ENCODE peak calls at places on chromosomes 5 and 9, in eight cellular contexts. One of them, this sample, is unnamed.

GRCh38 chr5:14893351-14893750 is 21.8 kb upstream of the ANKH start:
- DNase-seq in spleen: no peak
- DNase-seq in mammary epithelial cell: no peak
- DNase-seq in colonic mucosa: no peak
- DNase-seq in fibroblast of lung: no peak
- DNase-seq in thoracic aorta: no peak
- DNase-seq in PC-9: no peak
- DNase-seq in GM23248: no peak
- DNase-seq in this sample: no peak

GRCh38 chr5:63233906-63234305 is 655.3 kb downstream of the LRRC70 start:
- DNase-seq in colonic mucosa: no peak
- DNase-seq in mammary epithelial cell: no peak
- DNase-seq in PC-9: no peak
- DNase-seq in GM23248: peak; percentile 46
- DNase-seq in thoracic aorta: no peak
- DNase-seq in spleen: no peak
- DNase-seq in fibroblast of lung: peak; percentile 19
- DNase-seq in this sample: no peak

GRCh38 chr9:115220339-115221009 is 102.5 kb upstream of the TNC start:
- DNase-seq in mammary epithelial cell: peak; percentile 49
- DNase-seq in fibroblast of lung: no peak
- DNase-seq in GM23248: no peak
- DNase-seq in colonic mucosa: no peak
- DNase-seq in PC-9: no peak
- DNase-seq in thoracic aorta: no peak
- DNase-seq in spleen: no peak
- DNase-seq in this sample: no peak

GRCh38 chr5:67770431-67771025 is 445.0 kb upstream of the PIK3R1 start:
- DNase-seq in fibroblast of lung: peak; percentile 54
- DNase-seq in mammary epithelial cell: peak; percentile 23
- DNase-seq in colonic mucosa: peak; percentile 45
- DNase-seq in thoracic aorta: no peak
- DNase-seq in GM23248: peak; percentile 10
- DNase-seq in PC-9: peak; percentile 60
- DNase-seq in spleen: no peak
- DNase-seq in this sample: no peak

GRCh38 chr9:13529321-13530104 is 250.0 kb upstream of the MPDZ start:
- DNase-seq in GM23248: no peak
- DNase-seq in mammary epithelial cell: peak; percentile 76
- DNase-seq in fibroblast of lung: peak; percentile 39
- DNase-seq in thoracic aorta: no peak
- DNase-seq in PC-9: no peak
- DNase-seq in colonic mucosa: no peak
- DNase-seq in spleen: no peak
- DNase-seq in this sample: no peak

GRCh38 chr9:4223434-4223833 is 76.4 kb downstream of the GLIS3 start:
- DNase-seq in mammary epithelial cell: no peak
- DNase-seq in PC-9: no peak
- DNase-seq in thoracic aorta: no peak
- DNase-seq in GM23248: no peak
- DNase-seq in fibroblast of lung: no peak
- DNase-seq in spleen: no peak
- DNase-seq in colonic mucosa: no peak
- DNase-seq in this sample: no peak

GRCh38 chr9:126587187-126588185 is 26.2 kb upstream of the LMX1B start:
- DNase-seq in colonic mucosa: no peak
- DNase-seq in thoracic aorta: no peak
- DNase-seq in spleen: no peak
- DNase-seq in mammary epithelial cell: no peak
- DNase-seq in fibroblast of lung: peak; percentile 45
- DNase-seq in PC-9: no peak
- DNase-seq in GM23248: peak; percentile 36
- DNase-seq in this sample: no peak

GRCh38 chr9:85731128-85731630 is 10.6 kb downstream of the AGTPBP1 start:
- DNase-seq in PC-9: no peak
- DNase-seq in fibroblast of lung: no peak
- DNase-seq in spleen: no peak
- DNase-seq in colonic mucosa: no peak
- DNase-seq in thoracic aorta: no peak
- DNase-seq in mammary epithelial cell: no peak
- DNase-seq in GM23248: no peak
- DNase-seq in this sample: no peak

GRCh38 chr5:154356256-154356655 is 89.5 kb upstream of the SAP30L start:
- DNase-seq in spleen: no peak
- DNase-seq in fibroblast of lung: peak; percentile 76
- DNase-seq in colonic mucosa: no peak
- DNase-seq in thoracic aorta: no peak
- DNase-seq in GM23248: peak; percentile 69
- DNase-seq in PC-9: peak; percentile 15
- DNase-seq in mammary epithelial cell: peak; percentile 32
- DNase-seq in this sample: no peak

GRCh38 chr5:20649966-20650365 is 662.0 kb upstream of the CDH18 start:
- DNase-seq in GM23248: no peak
- DNase-seq in mammary epithelial cell: no peak
- DNase-seq in PC-9: no peak
- DNase-seq in spleen: no peak
- DNase-seq in colonic mucosa: no peak
- DNase-seq in thoracic aorta: no peak
- DNase-seq in fibroblast of lung: no peak
- DNase-seq in this sample: no peak

GRCh38 chr9:87713278-87713989 is 12.5 kb upstream of the CTSL start:
- DNase-seq in GM23248: peak; percentile 100
- DNase-seq in fibroblast of lung: peak; percentile 98
- DNase-seq in spleen: no peak
- DNase-seq in colonic mucosa: peak; percentile 62
- DNase-seq in mammary epithelial cell: peak; percentile 92
- DNase-seq in thoracic aorta: peak; percentile 80
- DNase-seq in PC-9: peak; percentile 74
- DNase-seq in this sample: no peak

GRCh38 chr5:56688402-56688801 is 126.9 kb upstream of the MAP3K1 start:
- DNase-seq in mammary epithelial cell: no peak
- DNase-seq in GM23248: no peak
- DNase-seq in thoracic aorta: no peak
- DNase-seq in colonic mucosa: no peak
- DNase-seq in fibroblast of lung: no peak
- DNase-seq in PC-9: no peak
- DNase-seq in spleen: no peak
- DNase-seq in this sample: no peak

GRCh38 chr5:10534491-10535236 is 29.2 kb upstream of the ANKRD33B start:
- DNase-seq in spleen: no peak
- DNase-seq in colonic mucosa: no peak
- DNase-seq in fibroblast of lung: no peak
- DNase-seq in GM23248: no peak
- DNase-seq in mammary epithelial cell: no peak
- DNase-seq in PC-9: no peak
- DNase-seq in thoracic aorta: no peak
- DNase-seq in this sample: no peak

GRCh38 chr5:149916317-149917072 is 28.1 kb downstream of the PDE6A start:
- DNase-seq in mammary epithelial cell: peak; percentile 19
- DNase-seq in fibroblast of lung: peak; percentile 41
- DNase-seq in PC-9: no peak
- DNase-seq in thoracic aorta: no peak
- DNase-seq in GM23248: no peak
- DNase-seq in spleen: no peak
- DNase-seq in colonic mucosa: no peak
- DNase-seq in this sample: no peak

GRCh38 chr5:149915392-149916260 is 29.0 kb downstream of the PDE6A start:
- DNase-seq in PC-9: peak; percentile 73
- DNase-seq in fibroblast of lung: peak; percentile 67
- DNase-seq in GM23248: no peak
- DNase-seq in thoracic aorta: no peak
- DNase-seq in mammary epithelial cell: peak; percentile 82
- DNase-seq in colonic mucosa: no peak
- DNase-seq in spleen: no peak
- DNase-seq in this sample: no peak

GRCh38 chr5:149913449-149914419 is 30.9 kb downstream of the PDE6A start:
- DNase-seq in fibroblast of lung: no peak
- DNase-seq in colonic mucosa: no peak
- DNase-seq in GM23248: no peak
- DNase-seq in spleen: no peak
- DNase-seq in thoracic aorta: no peak
- DNase-seq in mammary epithelial cell: no peak
- DNase-seq in PC-9: no peak
- DNase-seq in this sample: no peak

GRCh38 chr5:149921597-149921996 is 23.0 kb downstream of the PDE6A start:
- DNase-seq in fibroblast of lung: no peak
- DNase-seq in GM23248: no peak
- DNase-seq in mammary epithelial cell: no peak
- DNase-seq in thoracic aorta: no peak
- DNase-seq in colonic mucosa: no peak
- DNase-seq in spleen: no peak
- DNase-seq in PC-9: no peak
- DNase-seq in this sample: no peak

GRCh38 chr5:149917073-149917676 is 27.4 kb downstream of the PDE6A start:
- DNase-seq in mammary epithelial cell: peak; percentile 20
- DNase-seq in PC-9: peak; percentile 50
- DNase-seq in spleen: no peak
- DNase-seq in fibroblast of lung: peak; percentile 50
- DNase-seq in thoracic aorta: no peak
- DNase-seq in colonic mucosa: no peak
- DNase-seq in GM23248: peak; percentile 47
- DNase-seq in this sample: no peak
- H3K36me3 ChIP-seq in mammary epithelial cell: no peaks in the 10 kb centered on the region
- H3K36me3 ChIP-seq in PC-9: no peaks in the 10 kb centered on the region
- H3K36me3 ChIP-seq in spleen: no peaks in the 10 kb centered on the region
- H3K36me3 ChIP-seq in fibroblast of lung: no peaks in the 10 kb centered on the region
- H3K36me3 ChIP-seq in thoracic aorta: no peaks in the 10 kb centered on the region
- H3K36me3 ChIP-seq in colonic mucosa: no peaks in the 10 kb centered on the region
- H3K36me3 ChIP-seq in GM23248: no peaks in the 10 kb centered on the region
- H3K36me3 ChIP-seq in this sample: no peaks in the 10 kb centered on the region

GRCh38 chr5:171898879-171899278 is 107.6 kb downstream of the FBXW11 start:
- DNase-seq in GM23248: no peak
- DNase-seq in spleen: no peak
- DNase-seq in thoracic aorta: no peak
- DNase-seq in colonic mucosa: no peak
- DNase-seq in PC-9: no peak
- DNase-seq in mammary epithelial cell: no peak
- DNase-seq in fibroblast of lung: no peak
- DNase-seq in this sample: no peak
- H3K36me3 ChIP-seq in GM23248: no peaks in the 10 kb centered on the region
- H3K36me3 ChIP-seq in spleen: no peaks in the 10 kb centered on the region
- H3K36me3 ChIP-seq in thoracic aorta: no peaks in the 10 kb centered on the region
- H3K36me3 ChIP-seq in colonic mucosa: no peaks in the 10 kb centered on the region
- H3K36me3 ChIP-seq in PC-9: peaks cover 5% of the 10 kb centered on the region
- H3K36me3 ChIP-seq in mammary epithelial cell: peaks cover 2% of the 10 kb centered on the region
- H3K36me3 ChIP-seq in fibroblast of lung: no peaks in the 10 kb centered on the region
- H3K36me3 ChIP-seq in this sample: no peaks in the 10 kb centered on the region

GRCh38 chr5:80668016-80668969 is 13.5 kb upstream of the DHFR start:
- DNase-seq in fibroblast of lung: no peak
- DNase-seq in thoracic aorta: no peak
- DNase-seq in spleen: peak; percentile 79
- DNase-seq in mammary epithelial cell: no peak
- DNase-seq in colonic mucosa: no peak
- DNase-seq in PC-9: no peak
- DNase-seq in GM23248: no peak
- DNase-seq in this sample: no peak
- H3K36me3 ChIP-seq in fibroblast of lung: peaks cover 7% of the 10 kb centered on the region
- H3K36me3 ChIP-seq in thoracic aorta: peaks cover 2% of the 10 kb centered on the region
- H3K36me3 ChIP-seq in spleen: peaks cover 23% of the 10 kb centered on the region
- H3K36me3 ChIP-seq in mammary epithelial cell: peaks cover 14% of the 10 kb centered on the region
- H3K36me3 ChIP-seq in colonic mucosa: peaks cover 4% of the 10 kb centered on the region
- H3K36me3 ChIP-seq in PC-9: peaks cover 11% of the 10 kb centered on the region
- H3K36me3 ChIP-seq in GM23248: peaks cover 30% of the 10 kb centered on the region
- H3K36me3 ChIP-seq in this sample: peaks cover 6% of the 10 kb centered on the region

GRCh38 chr5:146164382-146164781 is 18.1 kb downstream of the LARS1 start:
- DNase-seq in fibroblast of lung: no peak
- DNase-seq in colonic mucosa: no peak
- DNase-seq in thoracic aorta: no peak
- DNase-seq in PC-9: no peak
- DNase-seq in spleen: no peak
- DNase-seq in GM23248: no peak
- DNase-seq in mammary epithelial cell: no peak
- DNase-seq in this sample: no peak
- H3K36me3 ChIP-seq in fibroblast of lung: no peaks in the 10 kb centered on the region
- H3K36me3 ChIP-seq in colonic mucosa: peaks cover 6% of the 10 kb centered on the region
- H3K36me3 ChIP-seq in thoracic aorta: peaks cover 25% of the 10 kb centered on the region
- H3K36me3 ChIP-seq in PC-9: peaks cover 57% of the 10 kb centered on the region
- H3K36me3 ChIP-seq in spleen: peaks cover 81% of the 10 kb centered on the region
- H3K36me3 ChIP-seq in GM23248: peaks cover 76% of the 10 kb centered on the region
- H3K36me3 ChIP-seq in mammary epithelial cell: peaks cover 30% of the 10 kb centered on the region
- H3K36me3 ChIP-seq in this sample: peaks cover 18% of the 10 kb centered on the region

GRCh38 chr9:12014488-12014887 is 678.7 kb upstream of the TYRP1 start:
- DNase-seq in GM23248: no peak
- DNase-seq in thoracic aorta: no peak
- DNase-seq in colonic mucosa: no peak
- DNase-seq in mammary epithelial cell: no peak
- DNase-seq in PC-9: no peak
- DNase-seq in spleen: no peak
- DNase-seq in fibroblast of lung: no peak
- DNase-seq in this sample: no peak
- H3K36me3 ChIP-seq in GM23248: no peaks in the 10 kb centered on the region
- H3K36me3 ChIP-seq in thoracic aorta: no peaks in the 10 kb centered on the region
- H3K36me3 ChIP-seq in colonic mucosa: no peaks in the 10 kb centered on the region
- H3K36me3 ChIP-seq in mammary epithelial cell: no peaks in the 10 kb centered on the region
- H3K36me3 ChIP-seq in PC-9: no peaks in the 10 kb centered on the region
- H3K36me3 ChIP-seq in spleen: no peaks in the 10 kb centered on the region
- H3K36me3 ChIP-seq in fibroblast of lung: no peaks in the 10 kb centered on the region
- H3K36me3 ChIP-seq in this sample: no peaks in the 10 kb centered on the region

DNA sequence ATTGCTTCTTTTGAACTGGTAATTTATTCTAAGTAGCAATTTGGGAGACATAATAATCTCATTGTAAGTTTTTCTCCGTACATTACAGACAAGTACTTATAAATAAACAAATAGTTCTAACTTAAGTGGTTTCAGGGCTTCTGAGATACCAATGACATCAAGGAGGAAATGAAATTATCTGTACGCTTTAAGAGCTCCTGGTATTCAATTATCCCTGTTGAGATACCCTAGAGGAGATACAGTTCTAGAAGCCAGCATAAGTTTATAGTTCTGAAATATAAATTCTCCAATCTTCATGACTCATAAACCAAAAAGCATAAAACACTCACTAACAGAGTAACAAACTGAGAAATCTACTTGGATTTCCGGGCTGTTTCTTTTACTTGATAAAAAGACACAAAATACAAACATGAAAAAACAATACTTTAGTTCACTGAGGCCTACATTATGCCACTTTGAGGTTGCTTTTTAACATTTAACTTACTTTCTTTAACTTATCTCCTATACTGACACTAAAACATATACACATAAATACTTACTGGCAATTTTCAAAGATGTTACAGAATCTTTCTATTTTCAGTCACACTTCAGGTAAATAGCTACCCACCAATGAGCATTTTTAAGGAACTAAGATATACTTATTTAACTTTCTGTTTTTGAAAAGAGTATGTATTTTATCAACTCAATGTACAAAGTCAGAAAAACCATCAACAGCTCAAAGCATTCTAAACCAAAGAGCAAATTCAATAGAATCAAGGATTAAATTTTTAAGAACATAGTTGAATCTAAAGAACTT is 7.5 kb downstream of the DCTN4 start:
- DNase-seq in thoracic aorta: no peak
- DNase-seq in colonic mucosa: no peak
- DNase-seq in GM23248: no peak
- DNase-seq in fibroblast of lung: peak; percentile 30
- DNase-seq in spleen: no peak
- DNase-seq in mammary epithelial cell: no peak
- DNase-seq in PC-9: no peak
- DNase-seq in this sample: no peak
- H3K36me3 ChIP-seq in thoracic aorta: peaks cover 28% of the 10 kb centered on the region
- H3K36me3 ChIP-seq in colonic mucosa: peaks cover 14% of the 10 kb centered on the region
- H3K36me3 ChIP-seq in GM23248: peaks cover 50% of the 10 kb centered on the region
- H3K36me3 ChIP-seq in fibroblast of lung: peaks cover 10% of the 10 kb centered on the region
- H3K36me3 ChIP-seq in spleen: peaks cover 40% of the 10 kb centered on the region
- H3K36me3 ChIP-seq in mammary epithelial cell: peaks cover 29% of the 10 kb centered on the region
- H3K36me3 ChIP-seq in PC-9: peaks cover 44% of the 10 kb centered on the region
- H3K36me3 ChIP-seq in this sample: no peaks in the 10 kb centered on the region

GRCh38 chr9:131478421-131478868 is 24.3 kb upstream of the POMT1 start:
- DNase-seq in PC-9: peak; percentile 20
- DNase-seq in fibroblast of lung: peak; percentile 17
- DNase-seq in mammary epithelial cell: no peak
- DNase-seq in colonic mucosa: peak; percentile 33
- DNase-seq in spleen: no peak
- DNase-seq in GM23248: peak; percentile 56
- DNase-seq in thoracic aorta: no peak
- DNase-seq in this sample: peak; percentile 29
- H3K36me3 ChIP-seq in PC-9: peaks cover 12% of the 10 kb centered on the region
- H3K36me3 ChIP-seq in fibroblast of lung: peaks cover 54% of the 10 kb centered on the region
- H3K36me3 ChIP-seq in mammary epithelial cell: peaks cover 48% of the 10 kb centered on the region
- H3K36me3 ChIP-seq in colonic mucosa: peaks cover 52% of the 10 kb centered on the region
- H3K36me3 ChIP-seq in spleen: peaks cover 95% of the 10 kb centered on the region
- H3K36me3 ChIP-seq in GM23248: peaks cover 57% of the 10 kb centered on the region
- H3K36me3 ChIP-seq in thoracic aorta: peaks cover 91% of the 10 kb centered on the region
- H3K36me3 ChIP-seq in this sample: peaks cover 72% of the 10 kb centered on the region

This sample was measured in iPS DF 6.9.